ENCODE peak calls at places on chromosomes 1 and 21, in four cellular contexts. One of them, this sample, is unnamed.

GRCh38 chr21:30434033-30434631 is 4.1 kb downstream of the KRTAP13-4 start:
- DNase-seq in GM23248: peak; percentile 47
- DNase-seq in naive thymus-derived CD4-positive, alpha-beta T cell: no peak
- DNase-seq in caudate nucleus: no peak
- DNase-seq in this sample: no peak

GRCh38 chr1:207336559-207337467 is 15.3 kb downstream of the CD55 start:
- DNase-seq in GM23248: no peak
- DNase-seq in caudate nucleus: no peak
- DNase-seq in naive thymus-derived CD4-positive, alpha-beta T cell: peak; percentile 42
- DNase-seq in this sample: no peak

GRCh38 chr1:89339039-89339438 is 24.8 kb upstream of the GBP6 start:
- DNase-seq in caudate nucleus: no peak
- DNase-seq in naive thymus-derived CD4-positive, alpha-beta T cell: no peak
- DNase-seq in GM23248: no peak
- DNase-seq in this sample: no peak

GRCh38 chr21:44871576-44872265 is 1.8 kb downstream of the PTTG1IP start:
- DNase-seq in naive thymus-derived CD4-positive, alpha-beta T cell: peak; percentile 39
- DNase-seq in GM23248: peak; percentile 94
- DNase-seq in caudate nucleus: no peak
- DNase-seq in this sample: peak; percentile 73

GRCh38 chr1:202207292-202207691 is 13.7 kb downstream of the LGR6 start:
- DNase-seq in caudate nucleus: no peak
- DNase-seq in naive thymus-derived CD4-positive, alpha-beta T cell: no peak
- DNase-seq in GM23248: peak; percentile 62
- DNase-seq in this sample: no peak

GRCh38 chr1:71307451-71307850 is 226.6 kb upstream of the ZRANB2 start:
- DNase-seq in naive thymus-derived CD4-positive, alpha-beta T cell: no peak
- DNase-seq in GM23248: peak; percentile 88
- DNase-seq in caudate nucleus: no peak
- DNase-seq in this sample: no peak

GRCh38 chr1:27970401-27970800 is 10.6 kb downstream of the XKR8 start:
- DNase-seq in GM23248: peak; percentile 95
- DNase-seq in caudate nucleus: no peak
- DNase-seq in naive thymus-derived CD4-positive, alpha-beta T cell: no peak
- DNase-seq in this sample: no peak

GRCh38 chr21:36860736-36861594 is 105.5 kb downstream of the HLCS start:
- DNase-seq in caudate nucleus: no peak
- DNase-seq in naive thymus-derived CD4-positive, alpha-beta T cell: no peak
- DNase-seq in GM23248: peak; percentile 60
- DNase-seq in this sample: no peak

GRCh38 chr1:11178021-11179015 is 10.8 kb upstream of the ANGPTL7 start:
- DNase-seq in caudate nucleus: no peak
- DNase-seq in GM23248: peak; percentile 75
- DNase-seq in naive thymus-derived CD4-positive, alpha-beta T cell: no peak
- DNase-seq in this sample: no peak

GRCh38 chr1:178151831-178152230 is 57.9 kb downstream of the RASAL2 start:
- DNase-seq in naive thymus-derived CD4-positive, alpha-beta T cell: no peak
- DNase-seq in caudate nucleus: no peak
- DNase-seq in GM23248: peak; percentile 17
- DNase-seq in this sample: no peak
- H3K27ac ChIP-seq in naive thymus-derived CD4-positive, alpha-beta T cell: no peak overlapping the region
- H3K27ac ChIP-seq in caudate nucleus: no peak overlapping the region
- H3K27ac ChIP-seq in GM23248: no peak overlapping the region
- H3K27ac ChIP-seq in this sample: no peak overlapping the region

DNA sequence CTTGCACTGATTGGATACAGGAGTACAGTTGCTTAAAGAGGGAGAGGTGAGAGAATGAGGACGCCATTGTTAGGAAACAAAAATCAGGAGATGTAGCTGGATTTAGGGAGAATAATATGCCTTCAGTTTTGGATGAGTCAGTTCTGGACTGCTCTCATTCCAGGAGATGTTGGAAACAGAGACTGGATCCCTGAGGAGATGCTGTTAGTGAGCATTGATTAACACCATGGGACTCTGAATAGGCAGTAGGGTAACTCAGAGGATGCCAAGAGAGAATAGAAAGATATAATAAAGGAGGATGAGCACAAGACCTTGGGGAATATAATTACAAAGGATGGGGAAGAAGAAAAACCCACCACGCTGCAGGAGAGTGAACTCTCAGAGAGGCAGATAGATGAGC is 10.3 kb downstream of the KCNJ15 start:
- DNase-seq in GM23248: peak; percentile 70
- DNase-seq in caudate nucleus: no peak
- DNase-seq in naive thymus-derived CD4-positive, alpha-beta T cell: no peak
- DNase-seq in this sample: no peak
- H3K27ac ChIP-seq in GM23248: peak overlapping the region; percentile 72
- H3K27ac ChIP-seq in caudate nucleus: no peak overlapping the region
- H3K27ac ChIP-seq in naive thymus-derived CD4-positive, alpha-beta T cell: no peak overlapping the region
- H3K27ac ChIP-seq in this sample: peak overlapping the region; percentile 67

GRCh38 chr1:21518774-21519455 is 9.7 kb downstream of the ALPL start:
- DNase-seq in caudate nucleus: no peak
- DNase-seq in GM23248: no peak
- DNase-seq in naive thymus-derived CD4-positive, alpha-beta T cell: no peak
- DNase-seq in this sample: peak; percentile 32
- H3K27ac ChIP-seq in caudate nucleus: no peak overlapping the region
- H3K27ac ChIP-seq in GM23248: no peak overlapping the region
- H3K27ac ChIP-seq in naive thymus-derived CD4-positive, alpha-beta T cell: no peak overlapping the region
- H3K27ac ChIP-seq in this sample: no peak overlapping the region

DNA sequence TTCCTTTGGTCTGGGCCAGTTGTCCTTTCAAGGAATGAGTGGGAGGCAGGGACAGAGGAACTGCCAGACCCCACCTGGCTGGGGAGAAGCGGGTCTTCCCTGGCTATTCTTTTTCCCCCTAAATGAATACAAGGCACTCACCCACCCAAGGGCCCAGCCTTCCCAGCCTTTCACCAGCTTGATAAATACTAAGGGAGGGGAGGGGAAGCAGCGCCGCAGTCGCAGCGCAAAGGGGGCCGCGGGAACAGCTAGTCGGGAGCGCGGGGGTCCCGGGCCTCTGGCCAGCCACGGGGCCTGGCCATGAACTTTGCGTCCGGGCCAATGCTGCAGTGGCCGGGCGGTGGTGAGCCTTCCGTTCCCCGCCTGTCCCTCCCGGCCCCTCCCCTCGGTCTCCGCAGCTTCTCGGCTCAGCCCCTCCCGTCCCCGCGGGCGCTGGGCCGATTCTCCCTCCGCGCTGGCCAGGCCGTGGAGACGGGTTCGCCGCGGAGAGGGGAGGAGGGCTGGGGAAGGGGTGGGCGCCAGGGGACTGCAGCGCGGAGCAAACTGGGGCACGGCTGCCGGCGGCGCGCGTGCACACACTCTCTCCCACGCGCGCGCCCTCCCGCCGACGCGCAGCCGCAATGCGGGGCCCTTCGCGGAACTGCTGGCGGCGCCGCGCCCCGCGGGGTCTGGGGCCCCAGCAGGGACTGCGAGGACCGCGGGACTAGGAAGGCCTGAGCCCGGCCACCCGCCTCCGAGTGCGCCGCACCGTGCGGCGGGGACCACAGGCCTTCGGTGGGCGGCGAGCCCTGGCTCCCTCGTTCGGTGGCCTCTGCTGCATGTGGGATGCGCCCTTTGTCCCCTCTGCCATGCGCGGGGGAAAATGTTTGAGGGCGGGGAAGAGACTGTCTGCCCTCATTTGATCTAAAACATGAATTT is 91.0 kb upstream of the VAMP3 start:
- DNase-seq in GM23248: peak; percentile 53
- DNase-seq in caudate nucleus: peak; percentile 27
- DNase-seq in naive thymus-derived CD4-positive, alpha-beta T cell: no peak
- DNase-seq in this sample: peak; percentile 82
- H3K27ac ChIP-seq in GM23248: no peak overlapping the region
- H3K27ac ChIP-seq in caudate nucleus: peak overlapping the region; percentile 92
- H3K27ac ChIP-seq in naive thymus-derived CD4-positive, alpha-beta T cell: no peak overlapping the region
- H3K27ac ChIP-seq in this sample: no peak overlapping the region